ENCODE peak calls at places on chromosomes 12 and 14, in seven cellular contexts. L, O, K, C, W, F and J are unnamed samples.

GRCh38 chr12:67067453-67068203 is 201.5 kb upstream of the CAND1 start:
- DNase-seq in O (no peak), L (no peak), F (no peak), C (no peak), W (no peak), K (no peak), J (no peak)

GRCh38 chr14:102481371-102481770 is 28.2 kb downstream of the ANKRD9 start:
- DNase-seq in K (no peak), O (no peak), W (no peak), F (no peak), C (no peak), L (no peak), J (no peak)

GRCh38 chr14:71243697-71244096 is 336.4 kb downstream of the PCNX1 start:
- DNase-seq in O (no peak), W (no peak), C (no peak), K (no peak), L (no peak), F (no peak), J (no peak)

GRCh38 chr12:4824415-4824814 is 85.3 kb upstream of the KCNA1 start:
- DNase-seq in W (no peak), O (no peak), C (no peak), L (no peak), F (no peak), K (no peak), J (no peak)

GRCh38 chr12:106634206-106634605 is 51.4 kb downstream of the RFX4 start:
- DNase-seq in O (no peak), F (no peak), W (no peak), K (no peak), C (no peak), L (no peak), J (no peak)

GRCh38 chr12:76636141-76636692 is 76.6 kb upstream of the OSBPL8 start:
- DNase-seq in K (no peak), W (no peak), C (no peak), L (no peak), F (no peak), O (no peak), J (no peak)

GRCh38 chr14:52640137-52640536 is 55.2 kb downstream of the ERO1A start:
- DNase-seq in O (no peak), C (peak; percentile 24), K (no peak), W (no peak), F (no peak), L (no peak), J (no peak)

GRCh38 chr12:106248177-106248848 is 493 bp upstream of the CKAP4 start:
- DNase-seq in O (no peak), C (peak; percentile 24), F (no peak), W (no peak), K (no peak), L (peak; percentile 67), J (no peak)

GRCh38 chr12:70660002-70660604 is 22.9 kb upstream of the PTPRB start:
- DNase-seq in L (no peak), C (no peak), O (no peak), F (no peak), W (no peak), K (no peak), J (no peak)

GRCh38 chr14:23551266-23552028 is at the start of gene ZFHX2:
- DNase-seq in L (peak; percentile 82), F (peak; percentile 71), O (peak; percentile 67), W (peak; percentile 95), C (peak; percentile 79), K (peak; percentile 83), J (peak; percentile 43)

GRCh38 chr14:30252800-30253425 is 306.0 kb upstream of the G2E3 start:
- DNase-seq in F (no peak), L (no peak), O (no peak), C (no peak), K (no peak), W (no peak), J (no peak)

GRCh38 chr12:29611906-29612305 is 114.4 kb upstream of the OVCH1 start:
- DNase-seq in W (no peak), O (no peak), L (no peak), C (no peak), K (no peak), F (no peak), J (no peak)